ENCODE peak calls at places on chromosome 11, in nine cellular contexts. X is testis, U is nephron progenitor cell, A is endothelial cell, D is prostate gland, F is lower leg skin, Q is type B pancreatic cell, J is GM06990, Y is cardiac fibroblast. I is an unnamed sample.

GRCh38 chr11:34356576-34356917 is 1.3 kb downstream of the ABTB2 start:
- DNase-seq in A (peak), Q (no peak), Y (peak), X (peak), D (no peak), J (no peak), F (no peak), U (no peak), I (peak)

GRCh38 chr11:28903716-28904115 is 795.5 kb downstream of the METTL15 start:
- DNase-seq in Q (no peak), U (no peak), X (no peak), Y (peak), F (no peak), D (no peak), A (no peak), J (no peak), I (no peak)

GRCh38 chr11:81839016-81839415 is 894.6 kb downstream of the FAM181B start:
- DNase-seq in U (no peak), F (no peak), Y (no peak), X (no peak), J (no peak), D (no peak), A (no peak), Q (no peak), I (no peak)

GRCh38 chr11:68380786-68381622 is 68.6 kb downstream of the LRP5 start:
- DNase-seq in F (no peak), D (no peak), X (no peak), J (no peak), U (no peak), Q (no peak), Y (peak), A (no peak), I (no peak)

GRCh38 chr11:2307733-2308331 is 6.0 kb downstream of the TSPAN32 start:
- DNase-seq in U (no peak), Y (no peak), Q (no peak), J (no peak), F (no peak), X (no peak), A (no peak), D (no peak), I (no peak)

GRCh38 chr11:125225401-125225800 is 60.9 kb downstream of the PKNOX2 start:
- DNase-seq in Y (no peak), J (no peak), Q (no peak), U (no peak), D (no peak), X (no peak), A (no peak), F (no peak), I (no peak)

GRCh38 chr11:14269956-14270355 is 89.0 kb downstream of the RRAS2 start:
- DNase-seq in Y (no peak), F (no peak), Q (no peak), A (no peak), D (no peak), U (no peak), X (no peak), J (no peak), I (no peak)

GRCh38 chr11:109062445-109062844 is 359.5 kb upstream of the C11orf87 start:
- DNase-seq in Y (peak), J (no peak), F (no peak), U (no peak), A (no peak), D (no peak), X (no peak), Q (no peak), I (no peak)

GRCh38 chr11:88016392-88017020 is 158.7 kb downstream of the RAB38 start:
- DNase-seq in X (peak), J (peak), F (peak), Q (no peak), U (peak), Y (peak), D (peak), A (peak), I (peak)

GRCh38 chr11:794766-795637 is 3.1 kb downstream of the SLC25A22 start:
- DNase-seq in J (no peak), Q (no peak), D (no peak), X (peak), Y (no peak), U (no peak), F (no peak), A (no peak), I (no peak)

GRCh38 chr11:10792385-10793068 is 16.2 kb downstream of the EIF4G2 start:
- DNase-seq in A (peak), Y (peak), U (peak), F (peak), J (peak), D (peak), Q (peak), X (peak), I (peak)

GRCh38 chr11:103338621-103339484 is 229.6 kb downstream of the DYNC2H1 start:
- DNase-seq in X (no peak), A (peak), U (peak), D (no peak), F (no peak), Y (peak), Q (no peak), J (no peak), I (no peak)

GRCh38 chr11:132782102-132782501 is 750.2 kb downstream of the OPCML start:
- DNase-seq in Y (no peak), Q (no peak), X (no peak), D (no peak), F (no peak), A (no peak), U (no peak), J (no peak), I (no peak)

GRCh38 chr11:82960779-82961143 is 59.2 kb downstream of the DDIAS start:
- DNase-seq in A (no peak), U (no peak), J (no peak), F (no peak), Q (no peak), Y (no peak), D (no peak), X (no peak), I (no peak)

GRCh38 chr11:63682045-63682915 is 980 bp downstream of the RTN3 start:
- DNase-seq in D (no peak), U (peak), Y (no peak), X (peak), Q (no peak), F (no peak), J (no peak), A (no peak), I (no peak)

GRCh38 chr11:2445948-2446551 is 1.2 kb downstream of the KCNQ1 start:
- DNase-seq in U (no peak), Y (no peak), A (no peak), D (no peak), F (no peak), Q (no peak), X (no peak), J (no peak), I (no peak)

GRCh38 chr11:73262851-73263495 is 9.2 kb upstream of the P2RY6 start:
- DNase-seq in U (no peak), Q (no peak), J (no peak), A (no peak), X (no peak), D (no peak), F (no peak), Y (peak), I (no peak)

GRCh38 chr11:9565822-9566560 is 7.5 kb upstream of the WEE1 start:
- DNase-seq in A (no peak), Q (no peak), U (no peak), D (peak), F (peak), X (no peak), Y (peak), J (peak), I (no peak)

GRCh38 chr11:10181811-10182210 is 112.2 kb downstream of the SBF2 start:
- DNase-seq in A (no peak), J (no peak), U (no peak), X (no peak), Y (peak), Q (no peak), D (no peak), F (no peak), I (no peak)

GRCh38 chr11:121625784-121626506 is 173.2 kb upstream of the SORL1-AS1 start:
- DNase-seq in A (no peak), Y (peak), J (no peak), F (peak), U (no peak), D (peak), Q (no peak), X (peak), I (no peak)

GRCh38 chr11:35276396-35276795 is 137.4 kb downstream of the CD44 start:
- DNase-seq in X (no peak), Y (peak), F (peak), A (no peak), J (no peak), D (peak), U (no peak), Q (no peak), I (no peak)

GRCh38 chr11:1766719-1767398 is 3.1 kb upstream of the CTSD start:
- DNase-seq in Q (no peak), A (no peak), J (no peak), U (no peak), F (no peak), X (no peak), Y (no peak), D (no peak), I (no peak)

GRCh38 chr11:15893080-15893492 is 463.3 kb downstream of the SOX6 start:
- DNase-seq in A (no peak), Y (no peak), Q (no peak), J (no peak), U (no peak), F (no peak), X (no peak), D (peak), I (no peak)

GRCh38 chr11:10488121-10488580 is 33.1 kb downstream of the AMPD3 start:
- DNase-seq in U (no peak), Y (peak), X (peak), J (no peak), Q (peak), F (peak), D (peak), A (no peak), I (no peak)

GRCh38 chr11:44043157-44043556 is 4.6 kb upstream of the ACCSL start:
- DNase-seq in D (no peak), F (no peak), Y (no peak), A (no peak), X (no peak), Q (no peak), U (no peak), J (no peak), I (no peak)

GRCh38 chr11:63405114-63405513 is 35.5 kb downstream of the SLC22A9 start:
- DNase-seq in Y (no peak), F (no peak), X (no peak), J (no peak), D (no peak), Q (no peak), A (no peak), U (no peak), I (no peak)

GRCh38 chr11:14125529-14125928 is 163.0 kb downstream of the SPON1 start:
- DNase-seq in Y (no peak), A (no peak), Q (no peak), J (no peak), U (no peak), D (no peak), F (no peak), X (no peak), I (no peak)

GRCh38 chr11:2194877-2195755 is 23.5 kb upstream of the TH start:
- DNase-seq in F (no peak), X (peak), U (peak), Q (no peak), D (no peak), A (peak), J (no peak), Y (peak), I (peak)

GRCh38 chr11:74754507-74755255 is 6.0 kb downstream of the RNF169 start:
- DNase-seq in F (no peak), A (no peak), X (no peak), U (no peak), D (no peak), J (no peak), Q (no peak), Y (peak), I (no peak)

GRCh38 chr11:77299528-77299993 is 1.9 kb downstream of the GDPD4 start:
- DNase-seq in Y (peak), D (no peak), A (no peak), Q (no peak), U (no peak), F (no peak), J (no peak), X (no peak), I (no peak)

GRCh38 chr11:1676254-1676740 is 20.7 kb upstream of the KRTAP5-6 start:
- DNase-seq in U (no peak), F (no peak), A (no peak), Q (no peak), J (no peak), X (no peak), D (no peak), Y (no peak), I (no peak)

GRCh38 chr11:86459682-86460460 is 85.2 kb downstream of the CCDC81 start:
- DNase-seq in X (peak), A (no peak), J (no peak), Y (peak), U (no peak), F (no peak), D (peak), Q (no peak), I (no peak)

GRCh38 chr11:976431-977160 is 50.9 kb downstream of the AP2A2 start:
- DNase-seq in F (no peak), Q (no peak), J (no peak), X (peak), U (no peak), Y (peak), A (no peak), D (no peak), I (no peak)

GRCh38 chr11:75492181-75492820 is 33.4 kb downstream of the GDPD5 start:
- DNase-seq in J (peak), D (no peak), U (no peak), A (peak), X (no peak), Q (no peak), Y (peak), F (no peak), I (no peak)

GRCh38 chr11:120413480-120413879 is 77.3 kb downstream of the ARHGEF12 start:
- DNase-seq in Q (no peak), J (no peak), F (no peak), Y (peak), U (no peak), D (no peak), X (no peak), A (no peak), I (no peak)

GRCh38 chr11:2186669-2187266 is 15.2 kb upstream of the TH start:
- DNase-seq in A (peak), X (peak), D (no peak), J (no peak), U (peak), F (no peak), Q (no peak), Y (peak), I (no peak)

GRCh38 chr11:72007089-72007476 is 8.4 kb downstream of the IL18BP start:
- DNase-seq in J (no peak), X (no peak), Q (no peak), A (no peak), D (no peak), F (no peak), U (no peak), Y (no peak), I (no peak)

GRCh38 chr11:68617925-68618809 is 66.2 kb upstream of the GAL start:
- DNase-seq in Q (no peak), J (no peak), X (no peak), A (no peak), U (no peak), F (no peak), D (no peak), Y (no peak), I (no peak)

GRCh38 chr11:130904380-130904779 is 11.9 kb downstream of the SNX19 start:
- DNase-seq in Q (no peak), J (no peak), A (no peak), X (no peak), Y (peak), D (no peak), F (no peak), U (no peak), I (no peak)
- TF ChIP-seq CTCF in Q (peak), J (peak), A (peak), X (no peak), Y (peak), D (no peak), F (no peak), U (no peak), I (peak)

DNA sequence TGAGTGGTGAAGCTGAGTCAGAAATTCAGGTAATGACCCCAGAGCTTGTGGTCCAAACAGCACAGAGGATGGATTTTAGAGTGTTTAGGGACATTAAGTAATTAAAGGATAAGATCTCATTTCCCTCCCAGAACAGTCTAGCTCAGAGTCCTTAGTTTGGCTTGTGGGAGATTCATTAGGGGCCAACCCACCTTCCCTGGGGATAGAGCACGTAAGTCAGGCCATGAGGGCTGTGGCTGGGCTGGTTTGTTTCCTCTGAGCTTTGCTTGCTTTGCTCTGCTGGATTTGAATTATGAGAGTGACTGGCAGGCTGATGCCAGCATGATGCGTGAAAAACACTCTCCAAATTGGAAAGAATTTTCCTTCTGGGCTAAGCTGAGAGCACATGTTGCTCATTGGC is 84.7 kb upstream of the HEPHL1 start:
- DNase-seq in Y (no peak), F (no peak), J (no peak), U (peak), D (no peak), X (no peak), A (no peak), Q (no peak), I (no peak)
- TF ChIP-seq CTCF in Y (no peak), F (no peak), J (no peak), U (no peak), D (no peak), X (no peak), A (no peak), Q (no peak), I (no peak)

DNA sequence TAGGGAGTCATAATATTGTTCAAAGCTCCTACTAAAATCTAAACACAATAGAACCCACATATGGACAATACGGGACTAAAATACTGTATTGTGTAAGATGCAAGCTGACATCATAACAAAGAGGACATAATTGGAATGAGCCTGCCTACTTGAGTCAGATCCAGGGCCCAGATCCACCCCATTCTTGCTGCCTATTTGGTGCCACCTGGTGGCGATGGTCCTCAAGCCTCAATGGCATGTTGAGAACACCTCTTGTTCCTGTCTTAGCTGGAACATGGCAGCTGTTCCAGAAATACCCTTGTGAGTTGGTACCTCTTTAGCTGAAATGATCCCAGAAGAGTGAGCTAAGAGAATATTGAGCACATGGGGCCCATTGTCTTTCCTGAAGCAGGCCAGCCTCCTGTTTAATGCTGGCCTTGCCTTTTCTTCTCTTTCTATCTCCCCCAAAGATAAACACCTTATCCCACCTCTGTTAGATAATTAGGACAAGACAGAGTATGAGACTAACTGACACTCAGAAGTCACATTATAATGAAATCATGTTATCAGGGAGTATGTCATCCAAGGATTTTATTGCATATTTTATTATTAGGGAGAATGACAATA is 680.9 kb upstream of the ANO5 start:
- DNase-seq in Q (peak), A (peak), Y (peak), D (peak), X (peak), F (peak), J (no peak), U (peak), I (peak)
- TF ChIP-seq CTCF in Q (peak), A (peak), Y (peak), D (no peak), X (peak), F (no peak), J (peak), U (peak), I (peak)

GRCh38 chr11:57499413-57499982 is 16.0 kb downstream of the SLC43A1 start:
- DNase-seq in A (peak), U (peak), D (peak), F (peak), Y (peak), J (peak), Q (peak), X (peak), I (peak)
- TF ChIP-seq CTCF in A (no peak), U (no peak), D (no peak), F (no peak), Y (no peak), J (no peak), Q (peak), X (peak), I (no peak)

I was measured in progenitor cell of endocrine pancreas.